ENCODE peak calls at places on chromosome 15, in ten cellular contexts. H, S, N, W, E, F, V, X, K and M are unnamed samples. For H3K27me3, the result is how much of the 10 kb centered on the place peaks cover.

GRCh38 chr15:99399612-99400011 is 148.3 kb downstream of the LRRC28 start:
- DNase-seq in H (no peak), S (no peak), N (no peak), W (no peak), E (no peak), F (no peak), V (no peak), X (no peak), K (no peak), M (no peak)

GRCh38 chr15:86743283-86743903 is 663.7 kb downstream of the AGBL1 start:
- DNase-seq in H (no peak), S (no peak), N (peak), W (no peak), E (peak), F (no peak), V (peak), X (no peak), K (no peak), M (peak)

GRCh38 chr15:60575995-60576394 is 97.1 kb upstream of the ICE2 start:
- DNase-seq in H (no peak), S (no peak), N (no peak), W (peak), E (no peak), F (no peak), V (no peak), X (peak), K (peak), M (no peak)

GRCh38 chr15:55796321-55796965 is 53.5 kb upstream of the PRTG start:
- DNase-seq in H (no peak), S (no peak), N (no peak), W (no peak), E (no peak), F (no peak), V (no peak), X (peak), K (no peak), M (no peak)

GRCh38 chr15:65163041-65163440 is 22.1 kb downstream of the CLPX start:
- DNase-seq in H (no peak), S (no peak), N (no peak), W (no peak), E (no peak), F (no peak), V (no peak), X (peak), K (no peak), M (no peak)

GRCh38 chr15:32861741-32862140 is 143.9 kb downstream of the GREM1 start:
- DNase-seq in H (peak), S (peak), N (no peak), W (no peak), E (no peak), F (peak), V (no peak), X (peak), K (peak), M (no peak)

GRCh38 chr15:85770722-85771041 is 24.0 kb downstream of the KLHL25 start:
- DNase-seq in H (no peak), S (peak), N (no peak), W (no peak), E (no peak), F (no peak), V (no peak), X (no peak), K (no peak), M (no peak)

GRCh38 chr15:38690737-38691332 is 126.2 kb upstream of the RASGRP1 start:
- DNase-seq in H (peak), S (no peak), N (peak), W (no peak), E (peak), F (peak), V (no peak), X (peak), K (peak), M (peak)

GRCh38 chr15:70853855-70854668 is at the start of gene LARP6:
- DNase-seq in H (peak), S (peak), N (peak), W (no peak), E (peak), F (peak), V (no peak), X (peak), K (peak), M (peak)

GRCh38 chr15:93321881-93322282 is 232.9 kb upstream of the RGMA start:
- DNase-seq in H (no peak), S (no peak), N (no peak), W (no peak), E (peak), F (no peak), V (no peak), X (no peak), K (no peak), M (no peak)

GRCh38 chr15:31265090-31265870 is 61.4 kb upstream of the KLF13 start:
- DNase-seq in H (peak), S (peak), N (no peak), W (no peak), E (peak), F (peak), V (no peak), X (no peak), K (no peak), M (no peak)

GRCh38 chr15:98025237-98025636 is 64.7 kb downstream of the ARRDC4 start:
- DNase-seq in H (no peak), S (no peak), N (no peak), W (peak), E (no peak), F (no peak), V (no peak), X (peak), K (peak), M (no peak)

GRCh38 chr15:67803996-67804843 is 21.1 kb upstream of the SKOR1 start:
- DNase-seq in H (no peak), S (no peak), N (no peak), W (no peak), E (no peak), F (no peak), V (no peak), X (no peak), K (no peak), M (no peak)

GRCh38 chr15:40333922-40334492 is 6.7 kb downstream of the CCDC9B start:
- DNase-seq in H (peak), S (peak), N (peak), W (no peak), E (no peak), F (no peak), V (no peak), X (peak), K (peak), M (peak)

GRCh38 chr15:63466378-63467192 is 37.8 kb upstream of the USP3 start:
- DNase-seq in H (no peak), S (peak), N (peak), W (peak), E (no peak), F (peak), V (no peak), X (peak), K (peak), M (no peak)

GRCh38 chr15:92226020-92226612 is 167.6 kb upstream of the ST8SIA2 start:
- DNase-seq in H (no peak), S (no peak), N (peak), W (no peak), E (no peak), F (no peak), V (no peak), X (no peak), K (no peak), M (no peak)

GRCh38 chr15:61892140-61892539 is 168.1 kb downstream of the VPS13C start:
- DNase-seq in H (no peak), S (no peak), N (no peak), W (no peak), E (no peak), F (no peak), V (no peak), X (no peak), K (no peak), M (no peak)

GRCh38 chr15:89129123-89129815 is 41.0 kb downstream of the ABHD2 start:
- DNase-seq in H (peak), S (peak), N (no peak), W (peak), E (peak), F (peak), V (peak), X (peak), K (peak), M (peak)

GRCh38 chr15:94745371-94745770 is 514.0 kb downstream of the MCTP2 start:
- DNase-seq in H (no peak), S (no peak), N (no peak), W (no peak), E (no peak), F (no peak), V (no peak), X (no peak), K (no peak), M (no peak)

GRCh38 chr15:57375827-57376694 is at the start of gene CGNL1:
- DNase-seq in H (peak), S (peak), N (no peak), W (no peak), E (peak), F (peak), V (no peak), X (no peak), K (no peak), M (peak)

GRCh38 chr15:72889545-72889944 is 106.0 kb upstream of the ADPGK start:
- DNase-seq in H (no peak), S (no peak), N (no peak), W (no peak), E (no peak), F (no peak), V (no peak), X (no peak), K (no peak), M (no peak)

GRCh38 chr15:78909791-78910228 is 35.0 kb downstream of the CTSH start:
- DNase-seq in H (no peak), S (no peak), N (no peak), W (no peak), E (no peak), F (peak), V (no peak), X (peak), K (peak), M (no peak)

GRCh38 chr15:99440551-99441426 is 125.0 kb upstream of the MEF2A start:
- DNase-seq in H (peak), S (no peak), N (peak), W (no peak), E (peak), F (no peak), V (no peak), X (no peak), K (no peak), M (no peak)

GRCh38 chr15:66673410-66674322 is 28.4 kb upstream of the SMAD6 start:
- DNase-seq in H (no peak), S (no peak), N (no peak), W (no peak), E (peak), F (no peak), V (no peak), X (no peak), K (no peak), M (no peak)

GRCh38 chr15:100919481-100920405 is 586 bp downstream of the LRRK1 start:
- DNase-seq in H (no peak), S (peak), N (no peak), W (no peak), E (no peak), F (peak), V (no peak), X (peak), K (peak), M (peak)

GRCh38 chr15:88447206-88447605 is 20.0 kb downstream of the MRPL46 start:
- DNase-seq in H (no peak), S (no peak), N (no peak), W (no peak), E (no peak), F (no peak), V (no peak), X (no peak), K (no peak), M (no peak)

GRCh38 chr15:69114231-69114937 is 46.1 kb upstream of the GLCE start:
- DNase-seq in H (no peak), S (no peak), N (no peak), W (peak), E (no peak), F (no peak), V (no peak), X (no peak), K (no peak), M (no peak)
- H3K27me3 ChIP-seq in H (under half), S (under half), N (under half), W (under half), E (under half), F (under half), V (under half), X (half or more), K (under half), M (under half)

DNA sequence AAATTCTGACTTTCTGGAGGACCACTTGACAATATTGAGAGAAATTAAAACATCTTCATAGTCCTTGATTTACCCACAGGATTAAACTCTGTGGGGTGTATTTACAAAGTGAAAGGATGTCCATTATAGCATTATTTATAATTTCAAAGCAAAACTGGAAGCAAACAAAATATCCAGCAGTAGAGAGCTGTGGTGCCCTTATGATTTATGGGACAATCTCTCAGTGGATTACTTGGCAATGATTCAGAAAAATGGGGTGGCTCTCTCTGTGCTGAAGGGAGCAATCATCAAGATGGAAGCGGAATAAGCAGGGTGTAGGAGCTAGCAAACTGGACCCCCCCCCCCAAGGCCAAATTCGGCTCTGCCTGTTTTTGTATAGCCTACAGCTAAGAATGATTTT is 9.0 kb downstream of the PPCDC start:
- DNase-seq in H (no peak), S (no peak), N (no peak), W (no peak), E (no peak), F (no peak), V (no peak), X (no peak), K (no peak), M (no peak)
- H3K27ac ChIP-seq in H (no peak), S (no peak), N (peak), W (peak), E (no peak), F (no peak), V (no peak), X (no peak), K (no peak), M (no peak)

GRCh38 chr15:42576776-42577175 is 1.4 kb downstream of the STARD9 start:
- DNase-seq in H (no peak), S (no peak), N (no peak), W (no peak), E (no peak), F (no peak), V (no peak), X (no peak), K (no peak), M (no peak)

GRCh38 chr15:42577514-42578031 is 2.2 kb downstream of the STARD9 start:
- DNase-seq in H (no peak), S (no peak), N (peak), W (no peak), E (no peak), F (no peak), V (no peak), X (peak), K (peak), M (no peak)

GRCh38 chr15:42578984-42579537 is 3.7 kb downstream of the STARD9 start:
- DNase-seq in H (no peak), S (no peak), N (no peak), W (no peak), E (no peak), F (no peak), V (no peak), X (no peak), K (no peak), M (no peak)

GRCh38 chr15:42576040-42576594 is 711 bp downstream of the STARD9 start:
- DNase-seq in H (no peak), S (no peak), N (no peak), W (no peak), E (no peak), F (no peak), V (no peak), X (no peak), K (no peak), M (no peak)

DNA sequence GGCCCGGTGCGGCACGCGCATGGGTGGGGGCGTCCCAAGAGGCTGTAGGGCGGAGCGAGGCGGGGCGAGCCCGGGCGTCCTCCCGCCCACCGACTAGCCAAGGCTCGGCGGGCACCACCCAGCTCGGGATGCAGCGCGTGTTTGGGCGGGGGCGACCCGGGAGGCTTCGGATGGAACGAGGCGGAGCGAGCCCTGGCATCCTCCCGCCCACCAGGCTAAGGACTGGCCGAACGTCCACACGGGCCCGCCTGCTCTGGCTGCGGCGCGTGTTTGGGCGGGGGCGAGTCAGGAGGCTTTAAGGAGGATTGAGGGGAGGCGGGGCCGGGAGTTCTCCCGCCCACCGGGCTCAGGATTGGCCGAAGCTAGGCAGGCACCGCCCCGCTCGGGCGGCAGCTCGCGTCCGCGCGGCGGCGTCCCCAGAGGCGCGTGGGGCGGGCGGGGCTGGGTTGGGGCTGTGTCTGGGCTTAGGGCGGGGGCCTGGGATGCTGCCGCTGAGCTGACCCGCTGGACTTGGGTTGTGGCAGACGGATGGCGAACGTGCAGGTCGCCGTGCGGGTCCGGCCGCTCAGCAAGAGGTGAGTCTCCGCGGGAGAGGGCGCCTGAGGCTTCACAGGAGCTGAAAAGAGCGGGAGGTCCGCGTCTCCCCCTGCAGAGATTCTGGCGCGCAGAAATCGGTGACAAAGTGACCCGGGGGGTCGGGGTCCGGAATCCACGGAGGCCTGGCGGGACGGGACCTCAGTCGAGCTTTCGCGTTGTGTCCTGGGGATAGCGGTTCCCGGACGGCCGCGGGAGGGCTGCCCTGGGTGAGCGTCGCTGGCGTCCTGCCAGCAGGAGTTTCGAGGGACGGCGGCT is at the start of gene STARD9:
- DNase-seq in H (peak), S (peak), N (peak), W (peak), E (peak), F (peak), V (peak), X (peak), K (peak), M (peak)
- TF ChIP-seq CTCF in H (no peak), S (no peak), N (no peak), W (no peak), E (no peak), F (no peak), V (no peak), X (no peak), K (no peak), M (no peak)

DNA sequence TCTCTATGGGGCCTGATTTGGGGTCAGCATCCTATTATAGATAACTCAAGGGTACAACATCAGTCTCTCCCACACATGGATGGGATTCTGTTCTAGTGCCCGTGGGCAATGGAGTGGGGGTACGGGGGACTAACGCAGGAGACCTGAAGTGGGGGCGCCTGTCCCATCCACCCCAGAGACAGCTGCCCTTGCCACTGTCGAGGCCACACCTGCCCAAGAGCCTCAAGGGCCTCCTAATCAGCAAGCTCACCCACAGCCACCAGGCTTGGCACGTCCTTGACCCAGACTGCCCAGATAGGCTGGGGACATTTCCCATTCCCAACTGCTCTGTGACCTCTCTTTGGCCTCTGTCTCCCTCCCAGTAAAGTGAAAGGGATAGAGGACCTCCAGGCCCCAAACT is 8.5 kb upstream of the ISLR2 start:
- DNase-seq in H (no peak), S (no peak), N (no peak), W (no peak), E (no peak), F (no peak), V (no peak), X (no peak), K (no peak), M (no peak)
- H3K27me3 ChIP-seq in H (under half), S (under half), N (under half), W (under half), E (under half), F (under half), V (under half), X (half or more), K (under half), M (under half)

DNA sequence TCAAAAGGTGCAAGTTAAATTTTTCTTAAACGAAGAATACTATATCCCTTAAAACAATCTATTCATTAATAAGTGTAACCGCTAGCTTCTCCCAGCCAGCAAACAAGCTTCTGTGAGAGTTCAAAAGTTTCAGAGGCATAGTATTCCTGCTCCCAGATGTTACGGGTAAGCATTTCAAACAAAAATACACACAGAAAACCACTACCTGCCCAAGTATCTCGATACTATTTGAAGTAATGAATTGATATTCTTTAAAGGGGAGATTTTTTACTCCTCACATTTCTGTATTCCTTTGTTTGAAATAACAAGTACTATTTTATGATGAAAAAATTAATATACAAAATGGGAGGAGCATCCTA is 1.5 kb downstream of the TJP1 start:
- DNase-seq in H (no peak), S (no peak), N (no peak), W (no peak), E (no peak), F (no peak), V (no peak), X (peak), K (peak), M (no peak)
- H3K27ac ChIP-seq in H (peak), S (peak), N (peak), W (peak), E (peak), F (no peak), V (peak), X (no peak), K (peak), M (peak)

GRCh38 chr15:49121901-49122300 is 33.5 kb downstream of the COPS2 start:
- DNase-seq in H (no peak), S (no peak), N (no peak), W (no peak), E (no peak), F (no peak), V (no peak), X (no peak), K (no peak), M (no peak)
- TF ChIP-seq CTCF in H (no peak), S (no peak), N (no peak), W (no peak), E (no peak), F (no peak), V (no peak), X (no peak), K (no peak), M (no peak)

DNA sequence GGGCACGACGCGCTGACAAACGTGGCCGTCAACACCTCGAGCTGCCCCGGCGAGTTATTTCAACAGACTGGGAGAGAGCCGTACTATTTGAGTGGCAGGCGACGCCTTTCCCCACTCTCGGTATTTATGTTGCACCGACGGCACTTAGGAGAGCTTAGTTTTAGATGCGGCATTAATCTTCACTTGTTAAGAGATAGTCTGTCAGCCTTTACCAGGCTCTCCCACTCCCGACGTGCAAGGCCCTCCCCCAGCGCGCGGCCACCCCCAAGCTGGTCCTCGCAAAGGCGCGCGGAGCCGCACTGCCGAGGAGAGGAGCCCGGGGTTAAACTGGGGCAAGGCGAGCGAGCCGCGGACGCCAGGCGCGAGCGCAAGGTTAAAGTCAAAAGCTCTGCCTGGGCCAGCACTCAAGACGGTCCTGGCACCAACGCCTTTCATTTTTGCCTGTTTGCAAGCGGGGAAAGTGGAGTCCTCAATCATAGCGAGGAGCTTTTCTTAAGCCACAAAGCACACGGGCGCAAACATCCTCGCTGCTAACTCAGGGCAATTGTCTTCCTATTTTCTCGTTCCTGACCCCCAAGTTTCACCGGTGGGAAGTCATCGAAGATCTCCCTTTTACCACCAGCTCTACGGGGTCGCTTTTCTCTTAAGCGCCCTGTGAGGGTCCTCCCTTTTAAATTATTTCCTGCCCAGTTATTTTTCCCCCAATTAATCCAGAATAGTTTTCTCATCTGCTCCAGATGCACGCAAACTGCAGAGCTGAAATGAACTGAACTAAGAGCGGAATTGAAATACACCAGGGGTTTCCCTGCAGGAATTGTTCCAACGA is 86.6 kb downstream of the NR2F2 start:
- DNase-seq in H (no peak), S (no peak), N (no peak), W (no peak), E (peak), F (no peak), V (no peak), X (peak), K (peak), M (peak)
- H3K27me3 ChIP-seq in H (under half), S (under half), N (under half), W (under half), E (under half), F (under half), V (under half), X (half or more), K (under half), M (under half)

GRCh38 chr15:77632760-77633133 is at the start of gene LINGO1:
- DNase-seq in H (no peak), S (no peak), N (no peak), W (no peak), E (no peak), F (peak), V (no peak), X (no peak), K (no peak), M (peak)
- H3K27ac ChIP-seq in H (no peak), S (no peak), N (peak), W (no peak), E (peak), F (no peak), V (peak), X (no peak), K (no peak), M (no peak)